ENCODE peak calls at places on chromosomes 1 and 21, in nine cellular contexts. F is heart right ventricle, I is RWPE1, T is MM.1S, B is cardiac muscle cell, R is sigmoid colon, K is left lung, X is RWPE2, J is fibroblast of lung. L is an unnamed sample.

GRCh38 chr21:41899431-41900202 is 20.5 kb upstream of the PRDM15 start:
- DNase-seq in K (no peak), B (no peak), T (no peak), R (peak), X (no peak), F (no peak), I (no peak), J (no peak), L (no peak)

GRCh38 chr1:72186733-72187307 is 95.5 kb downstream of the NEGR1 start:
- DNase-seq in F (no peak), B (peak), K (no peak), I (peak), J (peak), T (peak), X (no peak), R (no peak), L (peak)

GRCh38 chr1:61980561-61980960 is 214.1 kb upstream of the L1TD1 start:
- DNase-seq in B (peak), K (no peak), R (no peak), X (no peak), J (peak), F (no peak), T (no peak), I (no peak), L (no peak)

GRCh38 chr1:178513278-178513983 is 522 bp downstream of the TEX35 start:
- DNase-seq in J (peak), F (peak), R (peak), K (no peak), X (no peak), T (no peak), I (no peak), B (peak), L (no peak)

GRCh38 chr1:162019006-162019405 is 4.7 kb downstream of the OLFML2B start:
- DNase-seq in J (peak), I (peak), R (no peak), K (no peak), F (no peak), T (no peak), B (peak), X (no peak), L (peak)

GRCh38 chr1:15876357-15876756 is 28.9 kb downstream of the SPEN start:
- DNase-seq in R (no peak), B (no peak), J (no peak), X (no peak), F (no peak), K (no peak), T (no peak), I (no peak), L (no peak)

GRCh38 chr1:30179942-30180543 is 543.3 kb downstream of the MATN1 start:
- DNase-seq in I (no peak), J (no peak), R (no peak), B (no peak), X (no peak), K (no peak), F (no peak), T (no peak), L (no peak)

GRCh38 chr1:227919916-227920315 is 27.8 kb downstream of the WNT9A start:
- DNase-seq in I (no peak), K (peak), R (no peak), B (no peak), J (no peak), T (no peak), F (no peak), X (no peak), L (no peak)

GRCh38 chr1:87084247-87084836 is 169.9 kb downstream of the HS2ST1 start:
- DNase-seq in F (no peak), X (no peak), J (peak), T (peak), B (peak), R (no peak), K (no peak), I (peak), L (peak)

GRCh38 chr21:36350282-36350910 is 30.4 kb downstream of the MORC3 start:
- DNase-seq in B (peak), X (no peak), T (no peak), I (no peak), R (no peak), K (no peak), F (no peak), J (peak), L (peak)

GRCh38 chr1:37167479-37167878 is 133.2 kb upstream of the GRIK3 start:
- DNase-seq in T (no peak), F (no peak), J (no peak), X (no peak), I (no peak), B (no peak), K (no peak), R (no peak), L (no peak)

GRCh38 chr1:12344611-12345299 is 114.9 kb downstream of the VPS13D start:
- DNase-seq in K (no peak), X (no peak), B (peak), F (no peak), J (no peak), R (peak), I (no peak), T (no peak), L (no peak)

GRCh38 chr1:230788561-230789275 is 41.5 kb downstream of the CAPN9 start:
- DNase-seq in X (no peak), J (no peak), T (no peak), B (no peak), R (no peak), I (no peak), F (no peak), K (no peak), L (no peak)

GRCh38 chr1:29971703-29972102 is 735.4 kb downstream of the PTPRU start:
- DNase-seq in K (no peak), B (no peak), X (no peak), I (no peak), R (no peak), F (no peak), T (no peak), J (no peak), L (no peak)

GRCh38 chr21:33682992-33683627 is 40.8 kb downstream of the ITSN1 start:
- DNase-seq in F (no peak), J (peak), T (no peak), B (peak), K (no peak), R (no peak), I (peak), X (no peak), L (peak)

GRCh38 chr1:230149751-230150584 is 82.9 kb downstream of the GALNT2 start:
- DNase-seq in K (no peak), B (no peak), R (no peak), T (peak), J (no peak), I (no peak), F (no peak), X (no peak), L (no peak)

GRCh38 chr1:94496076-94496755 is 45.3 kb downstream of the F3 start:
- DNase-seq in K (no peak), X (no peak), J (no peak), F (no peak), T (no peak), R (no peak), B (no peak), I (no peak), L (no peak)

GRCh38 chr1:36511804-36512798 is 29.4 kb upstream of the CSF3R start:
- DNase-seq in R (peak), X (no peak), B (no peak), I (peak), F (no peak), K (no peak), T (no peak), J (no peak), L (peak)

GRCh38 chr1:99675292-99675691 is 29.4 kb downstream of the PALMD start:
- DNase-seq in T (no peak), J (no peak), R (no peak), B (no peak), F (no peak), K (no peak), I (no peak), X (no peak), L (no peak)

GRCh38 chr1:96473791-96474452 is 247.7 kb upstream of the PTBP2 start:
- DNase-seq in R (no peak), B (peak), T (no peak), J (peak), F (no peak), X (no peak), K (no peak), I (peak), L (no peak)

GRCh38 chr1:154972517-154973343 is 1.8 kb upstream of the CKS1B start:
- DNase-seq in I (peak), F (peak), X (peak), R (peak), J (peak), T (no peak), B (peak), K (peak), L (peak)

GRCh38 chr1:235207202-235207565 is 46.1 kb upstream of the RBM34 start:
- DNase-seq in J (peak), I (no peak), F (no peak), R (no peak), X (no peak), T (peak), K (no peak), B (no peak), L (no peak)

DNA sequence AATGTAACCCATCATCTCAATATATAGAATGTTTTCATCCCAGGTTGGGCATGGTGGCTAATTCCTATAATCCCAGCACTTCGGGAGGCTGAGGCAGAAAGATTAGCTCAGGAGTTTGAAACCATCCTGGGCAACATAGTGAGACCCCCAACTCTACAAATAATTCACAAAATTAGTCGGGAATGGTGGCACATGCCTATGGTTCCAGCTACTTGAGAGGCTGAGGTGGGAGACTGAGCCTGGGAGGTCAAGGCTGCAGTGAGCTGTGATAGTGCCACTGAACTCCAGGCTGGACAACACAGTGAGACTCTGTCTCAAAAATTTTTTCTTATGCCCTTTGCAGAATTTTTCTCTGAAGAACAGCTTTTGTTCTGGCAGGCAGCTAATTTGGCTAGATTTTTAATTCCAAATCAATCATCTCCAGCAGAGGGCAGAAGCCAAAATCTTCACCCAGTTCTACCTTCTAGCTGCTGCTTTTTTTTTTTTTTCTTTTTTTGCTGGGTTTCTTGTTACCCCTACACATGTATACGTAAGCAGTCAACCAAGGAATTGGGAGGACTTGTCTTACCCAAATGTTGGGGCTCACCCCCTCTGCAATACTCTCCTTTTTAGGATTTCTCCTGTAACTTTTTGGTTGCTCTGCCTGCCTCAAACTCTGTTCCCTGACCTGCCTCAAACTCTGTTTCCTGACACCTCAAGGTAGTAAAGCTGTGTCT is 2.7 kb upstream of the RAD54L start:
- DNase-seq in J (peak), X (no peak), F (no peak), R (no peak), B (peak), T (peak), K (no peak), I (peak), L (peak)
- TF ChIP-seq CTCF in J (peak), X (peak), F (peak), R (no peak), B (peak), T (peak), K (no peak), I (peak), L (peak)

GRCh38 chr1:199282910-199283309 is 644.1 kb downstream of the PTPRC start:
- DNase-seq in B (no peak), I (no peak), T (no peak), J (peak), R (no peak), X (no peak), F (no peak), K (no peak), L (no peak)

GRCh38 chr1:199279107-199279506 is 640.3 kb downstream of the PTPRC start:
- DNase-seq in K (no peak), R (no peak), F (no peak), B (peak), I (no peak), J (peak), T (no peak), X (no peak), L (no peak)

GRCh38 chr1:199283814-199284213 is 645.0 kb downstream of the PTPRC start:
- DNase-seq in I (no peak), B (no peak), T (peak), J (peak), K (no peak), X (no peak), R (no peak), F (no peak), L (no peak)

DNA sequence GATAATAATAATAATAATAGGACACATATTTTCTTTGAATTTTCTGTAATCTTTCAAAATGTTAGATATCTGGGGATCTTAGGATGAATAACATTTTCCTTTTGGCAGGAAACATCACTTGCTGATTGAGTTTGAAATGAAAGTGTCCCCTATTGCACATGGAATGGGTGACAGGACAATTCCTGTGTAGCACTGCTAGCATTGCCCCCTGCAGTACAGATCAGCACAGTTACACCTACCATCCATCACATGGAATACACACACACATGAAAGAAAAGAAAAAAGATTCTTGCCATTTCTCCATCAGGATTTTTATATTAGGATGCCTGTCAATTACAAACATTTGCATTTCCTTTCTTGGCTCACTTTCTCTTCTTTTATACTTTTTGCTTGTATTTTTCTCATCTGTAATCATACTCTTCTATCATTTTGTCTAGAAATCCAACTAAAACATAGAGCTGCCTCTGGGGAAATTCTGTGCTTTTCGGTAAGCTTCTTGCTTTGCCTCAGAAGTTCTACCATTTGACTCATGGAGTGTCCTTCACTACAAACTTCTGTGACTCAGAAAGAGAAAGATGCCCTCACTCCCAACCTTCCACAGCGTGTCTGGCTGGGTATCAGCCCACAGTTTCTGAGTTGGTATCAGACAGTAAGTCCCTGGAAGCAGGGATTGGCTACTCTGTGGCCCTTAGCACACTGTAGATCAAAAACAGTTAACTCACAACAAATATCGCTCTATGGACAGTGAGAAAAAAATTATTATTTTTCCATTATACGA is 641.2 kb downstream of the PTPRC start:
- DNase-seq in T (no peak), F (no peak), R (no peak), B (no peak), J (peak), I (no peak), K (no peak), X (no peak), L (peak)
- TF ChIP-seq CTCF in T (no peak), F (no peak), R (no peak), B (no peak), J (no peak), I (no peak), K (no peak), X (no peak), L (peak)

GRCh38 chr21:28196981-28197380 is 795.7 kb downstream of the LTN1 start:
- DNase-seq in R (no peak), I (no peak), F (no peak), K (peak), T (no peak), B (no peak), X (no peak), J (no peak), L (no peak)

GRCh38 chr21:28193189-28193588 is 799.5 kb downstream of the LTN1 start:
- DNase-seq in J (no peak), R (no peak), X (no peak), T (no peak), K (no peak), F (no peak), B (no peak), I (no peak), L (no peak)
- TF ChIP-seq CTCF in J (no peak), R (no peak), X (no peak), T (peak), K (no peak), F (no peak), B (no peak), I (no peak), L (peak)

DNA sequence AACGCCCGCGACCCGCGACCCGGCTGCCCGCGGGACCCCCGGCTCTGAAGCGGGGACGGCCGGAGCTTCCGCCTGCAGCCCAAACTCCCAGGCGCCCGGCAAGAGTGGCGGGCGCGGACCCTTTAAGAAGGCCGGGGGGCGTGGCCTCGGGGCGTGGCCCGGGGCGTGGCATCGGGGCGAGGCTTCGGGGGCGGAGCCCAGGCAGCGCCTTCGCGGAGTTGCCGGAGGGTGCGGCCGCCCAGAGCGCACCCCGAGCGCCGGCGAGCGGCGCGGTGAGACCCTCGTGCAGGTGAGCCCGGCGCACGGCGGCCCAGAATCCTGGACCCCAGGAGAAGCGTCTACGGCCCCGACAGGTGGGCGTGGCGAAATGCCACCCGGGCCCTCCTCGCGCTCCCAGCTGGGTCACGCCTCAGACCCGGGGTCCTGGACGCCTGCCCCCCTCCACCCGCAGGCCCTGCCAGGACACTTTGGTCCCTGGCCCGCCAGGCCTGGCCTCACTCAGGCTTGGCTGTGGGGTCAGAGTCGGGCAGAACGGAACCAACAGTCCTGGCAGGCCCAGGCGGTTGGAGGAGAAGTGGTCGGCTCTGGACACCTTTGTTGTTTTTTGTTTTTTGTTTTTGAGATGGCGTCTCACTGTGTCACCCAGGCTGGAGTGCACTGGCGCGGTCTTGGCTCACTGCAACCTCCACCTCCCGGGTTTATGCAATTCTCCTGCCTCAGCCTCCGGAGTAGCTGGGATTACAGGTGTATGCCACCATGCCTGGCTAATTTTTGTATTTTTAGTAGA is 14.4 kb downstream of the RNF223 start:
- DNase-seq in T (peak), F (peak), R (peak), B (peak), J (peak), X (no peak), I (peak), K (peak), L (peak)
- TF ChIP-seq CTCF in T (no peak), F (peak), R (no peak), B (no peak), J (no peak), X (peak), I (peak), K (no peak), L (peak)

GRCh38 chr1:53172751-53173498 is 23.7 kb upstream of the CPT2 start:
- DNase-seq in B (peak), F (no peak), R (no peak), K (no peak), I (no peak), X (no peak), J (no peak), T (no peak), L (peak)
- TF ChIP-seq CTCF in B (peak), F (peak), R (no peak), K (no peak), I (no peak), X (peak), J (peak), T (no peak), L (peak)

GRCh38 chr1:42657981-42658879 is at the start of gene PPIH:
- DNase-seq in B (peak), J (peak), T (peak), R (peak), X (peak), K (peak), F (peak), I (peak), L (peak)
- TF ChIP-seq CTCF in B (no peak), J (no peak), T (peak), R (peak), X (no peak), K (peak), F (peak), I (no peak), L (peak)

GRCh38 chr1:2784854-2785630 is 16.5 kb downstream of the TTC34 start:
- DNase-seq in I (no peak), T (no peak), X (peak), F (no peak), B (no peak), R (peak), J (no peak), K (peak), L (no peak)

GRCh38 chr1:2788506-2789163 is 12.9 kb downstream of the TTC34 start:
- DNase-seq in J (no peak), X (peak), R (peak), F (no peak), B (no peak), K (peak), T (no peak), I (no peak), L (no peak)

GRCh38 chr1:2787163-2787911 is 14.2 kb downstream of the TTC34 start:
- DNase-seq in T (no peak), R (peak), K (peak), B (no peak), F (no peak), X (peak), I (no peak), J (no peak), L (no peak)

GRCh38 chr1:2785631-2786328 is 15.7 kb downstream of the TTC34 start:
- DNase-seq in R (peak), I (no peak), K (peak), T (no peak), J (no peak), F (no peak), B (no peak), X (peak), L (no peak)

GRCh38 chr1:2786329-2787162 is 14.9 kb downstream of the TTC34 start:
- DNase-seq in J (no peak), F (peak), K (peak), B (no peak), T (peak), I (no peak), R (peak), X (peak), L (no peak)
- TF ChIP-seq CTCF in J (no peak), F (peak), K (peak), B (no peak), T (peak), I (no peak), R (peak), X (peak), L (peak)

DNA sequence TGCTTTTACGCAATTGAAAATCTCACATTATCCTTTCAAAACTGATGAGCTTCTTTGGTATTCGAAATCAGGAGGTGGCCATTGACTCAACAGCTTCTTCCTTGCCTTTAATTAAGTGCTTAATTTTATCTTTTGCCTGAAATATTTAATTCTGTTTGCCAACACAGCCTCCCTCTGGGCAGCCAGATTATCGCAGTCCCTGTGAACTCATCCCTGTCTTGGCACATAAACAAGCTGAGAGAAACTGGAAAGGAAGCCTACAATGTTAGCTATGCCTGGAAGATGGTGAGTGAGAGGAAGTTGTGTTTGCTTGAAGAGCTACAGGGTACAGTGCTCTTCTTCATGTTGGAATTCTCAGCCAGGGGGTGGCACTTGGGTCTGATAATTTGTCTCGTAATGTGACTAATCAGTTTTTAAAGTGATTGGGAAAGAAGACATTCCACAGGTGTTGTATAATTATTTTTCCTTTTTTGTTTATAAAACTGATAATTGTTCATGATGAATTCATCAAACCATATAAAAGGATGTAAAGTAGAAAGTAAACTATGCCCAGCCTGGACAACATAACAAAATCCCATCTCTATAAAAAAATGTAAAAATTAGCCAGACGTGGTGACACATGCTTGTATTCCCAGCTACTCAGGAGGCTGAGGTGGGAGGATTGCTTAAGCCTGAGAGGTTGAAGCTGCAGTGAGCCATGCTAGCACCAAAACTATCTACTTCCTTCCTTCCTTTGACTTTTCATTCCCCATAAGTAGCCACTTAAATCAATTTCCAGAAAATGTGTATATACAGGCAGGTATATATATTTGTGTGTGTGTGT is 90.1 kb upstream of the RAVER2 start:
- DNase-seq in X (no peak), J (peak), K (no peak), B (peak), R (no peak), F (no peak), I (peak), T (no peak), L (peak)
- TF ChIP-seq CTCF in X (no peak), J (peak), K (no peak), B (peak), R (no peak), F (peak), I (no peak), T (no peak), L (peak)

L was measured in HFFc6.